ENCODE peak calls at places on chromosomes 13 and 19, in eight cellular contexts. M is GM04503; W is ACHN; F is nephron progenitor cell; N is stimulated activated CD8-positive, alpha-beta memory T cell treated with anti-CD3 and anti-CD28 coated beads, Interleukin-4, amount 100 ng/mL, for 24 hours; I is CD4-positive, alpha-beta memory T cell; R is activated effector memory CD4-positive, alpha-beta T cell treated with anti-CD3 and anti-CD28 coated beads, Interleukin-2, amount 50 U/mL, for 16 hours; Y is GM04504. U is an unnamed sample.

GRCh38 chr19:56942749-56943148 is 102.2 kb upstream of the PEG3 start:
- DNase-seq in R (no peak), N (no peak), Y (no peak), W (no peak), F (peak; percentile 20), M (no peak), I (no peak), U (no peak)

GRCh38 chr13:103236213-103236612 is 170.0 kb upstream of the SLC10A2 start:
- DNase-seq in M (no peak), F (no peak), W (peak; percentile 15), Y (no peak), I (no peak), R (no peak), N (no peak), U (no peak)

GRCh38 chr19:46967578-46968018 is 52.0 kb upstream of the NPAS1 start:
- DNase-seq in R (peak; percentile 67), I (peak; percentile 45), W (peak; percentile 33), F (peak; percentile 33), Y (no peak), N (no peak), M (peak; percentile 28), U (peak; percentile 82)

GRCh38 chr19:32168111-32168510 is 177.3 kb upstream of the ZNF507 start:
- DNase-seq in R (no peak), N (no peak), M (no peak), Y (no peak), F (no peak), I (no peak), W (no peak), U (no peak)

GRCh38 chr19:19443283-19443682 is 37.8 kb downstream of the GATAD2A start:
- DNase-seq in R (no peak), I (no peak), F (no peak), W (no peak), M (no peak), Y (no peak), N (no peak), U (no peak)

GRCh38 chr13:80036845-80037504 is 304.0 kb downstream of the SPRY2 start:
- DNase-seq in F (no peak), I (no peak), Y (no peak), W (no peak), R (no peak), N (no peak), M (no peak), U (no peak)

GRCh38 chr13:60620611-60621395 is 223.8 kb downstream of the TDRD3 start:
- DNase-seq in R (no peak), I (no peak), M (no peak), Y (no peak), F (no peak), N (no peak), W (no peak), U (no peak)

GRCh38 chr19:41457241-41457640 is 14.3 kb downstream of the ERICH4 start:
- DNase-seq in Y (no peak), I (peak; percentile 40), N (no peak), W (no peak), M (no peak), R (no peak), F (no peak), U (no peak)

GRCh38 chr13:110250258-110250891 is 56.6 kb downstream of the COL4A1 start:
- DNase-seq in F (no peak), Y (peak; percentile 64), W (no peak), N (no peak), R (no peak), I (no peak), M (peak; percentile 66), U (peak; percentile 6)

GRCh38 chr19:1261863-1262686 is 7.1 kb upstream of the CIRBP start:
- DNase-seq in N (no peak), I (no peak), M (no peak), W (peak; percentile 69), R (peak; percentile 77), F (no peak), Y (no peak), U (peak; percentile 54)

GRCh38 chr13:41652735-41653361 is 195.5 kb downstream of the RGCC start:
- DNase-seq in M (no peak), Y (peak; percentile 33), R (no peak), F (peak; percentile 15), W (peak; percentile 45), I (peak; percentile 45), N (no peak), U (peak; percentile 21)

GRCh38 chr19:32809754-32810153 is 59.8 kb downstream of the SLC7A9 start:
- DNase-seq in N (no peak), I (no peak), W (no peak), M (no peak), R (no peak), Y (no peak), F (no peak), U (no peak)

GRCh38 chr19:10106100-10106936 is at the start of gene PPAN:
- DNase-seq in W (peak; percentile 97), I (peak; percentile 98), F (peak; percentile 96), R (peak; percentile 98), Y (peak; percentile 96), N (peak; percentile 93), M (peak; percentile 78), U (peak; percentile 89)

GRCh38 chr13:93305886-93306285 is 79.3 kb downstream of the GPC6 start:
- DNase-seq in N (no peak), R (no peak), W (peak; percentile 8), M (no peak), F (no peak), I (no peak), Y (no peak), U (no peak)

GRCh38 chr13:113623491-113624234 is 34.3 kb downstream of the ATP4B start:
- DNase-seq in I (no peak), F (no peak), N (no peak), Y (no peak), R (no peak), W (no peak), M (no peak), U (no peak)

GRCh38 chr19:43430142-43430710 is 15.5 kb downstream of the TEX101 start:
- DNase-seq in M (no peak), R (no peak), I (no peak), F (no peak), W (no peak), N (no peak), Y (no peak), U (no peak)

GRCh38 chr19:44746946-44747738 is 1.4 kb upstream of the BCL3 start:
- DNase-seq in M (peak; percentile 82), R (peak; percentile 97), N (peak; percentile 89), Y (peak; percentile 94), F (peak; percentile 70), W (peak; percentile 91), I (peak; percentile 81), U (peak; percentile 99)

GRCh38 chr13:101309014-101309619 is 107.2 kb downstream of the NALCN start:
- DNase-seq in F (no peak), N (no peak), R (no peak), I (no peak), Y (peak; percentile 56), W (no peak), M (peak; percentile 91), U (no peak)

GRCh38 chr13:23399254-23399796 is 34.2 kb downstream of the SACS start:
- DNase-seq in R (no peak), Y (no peak), F (no peak), N (no peak), W (no peak), M (no peak), I (no peak), U (no peak)

GRCh38 chr19:480016-480855 is 16.1 kb upstream of the MADCAM1 start:
- DNase-seq in M (peak; percentile 19), I (peak; percentile 33), F (peak; percentile 76), Y (no peak), N (no peak), R (peak; percentile 75), W (peak; percentile 72), U (peak; percentile 76)

GRCh38 chr19:12668937-12669271 is 2.3 kb downstream of the WDR83 start:
- DNase-seq in W (peak; percentile 52), Y (peak; percentile 24), R (peak; percentile 89), F (peak; percentile 53), I (peak; percentile 68), N (peak; percentile 47), M (no peak), U (no peak)

GRCh38 chr13:109155301-109155761 is 525.9 kb downstream of the MYO16 start:
- DNase-seq in N (no peak), M (no peak), Y (peak; percentile 47), F (no peak), R (no peak), W (no peak), I (no peak), U (no peak)

GRCh38 chr19:31613683-31614219 is 264.5 kb upstream of the TSHZ3 start:
- DNase-seq in I (no peak), Y (no peak), M (no peak), N (no peak), W (no peak), R (no peak), F (no peak), U (no peak)

GRCh38 chr19:11096210-11096841 is 7.1 kb downstream of the LDLR start:
- DNase-seq in R (peak; percentile 78), Y (peak; percentile 64), F (no peak), I (peak; percentile 31), W (no peak), M (no peak), N (no peak), U (peak; percentile 64)

GRCh38 chr19:43311706-43312105 is 41.8 kb upstream of the CD177 start:
- DNase-seq in I (no peak), W (no peak), F (no peak), Y (peak; percentile 11), M (no peak), N (no peak), R (no peak), U (no peak)

GRCh38 chr19:44904426-44904994 is 1.1 kb upstream of the APOE start:
- DNase-seq in N (no peak), I (no peak), M (no peak), F (no peak), Y (no peak), R (no peak), W (no peak), U (no peak)

GRCh38 chr13:75236774-75237173 is 245.2 kb downstream of the TBC1D4 start:
- DNase-seq in W (no peak), M (no peak), N (no peak), I (no peak), F (no peak), Y (no peak), R (no peak), U (no peak)

GRCh38 chr19:4120531-4120930 is 3.4 kb downstream of the MAP2K2 start:
- DNase-seq in F (no peak), N (no peak), Y (peak; percentile 38), R (no peak), M (peak; percentile 59), W (no peak), I (no peak), U (no peak)

GRCh38 chr13:98059276-98059675 is 83.6 kb upstream of the FARP1 start:
- DNase-seq in W (no peak), I (no peak), F (no peak), Y (no peak), M (no peak), N (no peak), R (no peak), U (no peak)

GRCh38 chr13:44573790-44574465 is 2.2 kb downstream of the TSC22D1 start:
- DNase-seq in F (peak; percentile 3), M (no peak), N (no peak), W (peak; percentile 41), R (no peak), Y (peak; percentile 8), I (no peak), U (peak; percentile 25)